ENCODE peak calls at places on chromosomes 11 and 22, in eight cellular contexts. I, Q, B, U, A, F, O and W are unnamed samples. For H3K36me3, the result is how much of the 10 kb centered on the place peaks cover.

GRCh38 chr22:50481440-50482106 is at the start of gene ADM2:
- DNase-seq in O (peak), A (no peak), B (no peak), I (peak), U (peak), F (peak), Q (no peak), W (peak)

GRCh38 chr11:34339149-34340064 is 18.4 kb downstream of the ABTB2 start:
- DNase-seq in Q (no peak), A (no peak), U (no peak), B (no peak), I (no peak), F (peak), O (no peak), W (peak)

GRCh38 chr11:62922653-62923371 is 1.6 kb upstream of the CHRM1 start:
- DNase-seq in F (peak), B (no peak), Q (no peak), U (no peak), O (no peak), I (no peak), A (no peak), W (no peak)

GRCh38 chr11:31804439-31805036 is 6.6 kb downstream of the PAX6 start:
- DNase-seq in O (no peak), F (peak), B (no peak), U (no peak), A (no peak), I (no peak), Q (no peak), W (no peak)

GRCh38 chr11:11567862-11568650 is 53.7 kb downstream of the GALNT18 start:
- DNase-seq in F (no peak), A (no peak), O (peak), Q (no peak), B (no peak), U (no peak), I (no peak), W (no peak)

GRCh38 chr11:100105605-100106358 is 581.3 kb upstream of the ARHGAP42 start:
- DNase-seq in U (no peak), A (no peak), B (no peak), F (no peak), Q (no peak), O (peak), I (no peak), W (no peak)

GRCh38 chr11:34680206-34680605 is 59.3 kb downstream of the EHF start:
- DNase-seq in O (no peak), A (no peak), Q (no peak), I (no peak), B (no peak), F (no peak), U (no peak), W (no peak)

GRCh38 chr22:43826142-43827093 is 14.3 kb upstream of the EFCAB6 start:
- DNase-seq in Q (no peak), I (peak), U (no peak), F (peak), B (no peak), A (no peak), O (no peak), W (no peak)

GRCh38 chr11:33949201-33949913 is 57.5 kb upstream of the LMO2 start:
- DNase-seq in B (no peak), A (no peak), U (no peak), O (no peak), Q (no peak), F (no peak), I (no peak), W (no peak)

GRCh38 chr11:66106786-66107599 is 36.9 kb downstream of the PACS1 start:
- DNase-seq in B (no peak), I (no peak), F (no peak), U (no peak), O (no peak), Q (no peak), A (no peak), W (no peak)

GRCh38 chr11:13229675-13230359 is 47.8 kb upstream of the BMAL1 start:
- DNase-seq in B (no peak), U (no peak), Q (no peak), A (no peak), O (no peak), I (no peak), F (no peak), W (no peak)

GRCh38 chr22:48452766-48453165 is 1374.9 kb downstream of the BRD1 start:
- DNase-seq in U (no peak), B (no peak), Q (no peak), I (no peak), O (no peak), F (no peak), A (no peak), W (no peak)

GRCh38 chr11:105357764-105358163 is 218.2 kb upstream of the CARD18 start:
- DNase-seq in B (no peak), U (peak), O (no peak), F (no peak), Q (no peak), A (no peak), I (peak), W (no peak)

GRCh38 chr22:41603873-41604332 is 14.3 kb upstream of the PMM1 start:
- DNase-seq in B (no peak), F (no peak), Q (no peak), U (no peak), I (no peak), A (no peak), O (no peak), W (no peak)

GRCh38 chr11:110349109-110349996 is 52.9 kb upstream of the RDX start:
- DNase-seq in U (no peak), A (no peak), B (no peak), F (peak), Q (no peak), I (no peak), O (no peak), W (no peak)

GRCh38 chr22:48968201-48968959 is 859.3 kb downstream of the BRD1 start:
- DNase-seq in F (no peak), O (peak), A (no peak), B (no peak), Q (peak), U (peak), I (peak), W (no peak)

GRCh38 chr11:44943118-44943517 is 7.6 kb downstream of the TP53I11 start:
- DNase-seq in Q (peak), I (no peak), B (no peak), F (no peak), A (no peak), U (no peak), O (peak), W (no peak)

GRCh38 chr11:8262552-8263108 is 1.0 kb downstream of the LMO1 start:
- DNase-seq in I (peak), A (no peak), B (no peak), Q (no peak), U (peak), F (peak), O (peak), W (no peak)

GRCh38 chr22:46392137-46392844 is 56.8 kb downstream of the TRMU start:
- DNase-seq in U (no peak), O (no peak), I (no peak), A (no peak), F (no peak), B (no peak), Q (no peak), W (no peak)

GRCh38 chr22:44351685-44352377 is 39.1 kb upstream of the SHISAL1 start:
- DNase-seq in I (peak), F (peak), A (peak), B (no peak), O (peak), U (peak), Q (no peak), W (peak)

GRCh38 chr22:19806213-19807160 is 45.9 kb downstream of the TBX1 start:
- DNase-seq in B (no peak), U (no peak), F (peak), O (peak), Q (peak), I (peak), A (peak), W (no peak)

GRCh38 chr22:30474683-30475424 is 3.0 kb upstream of the SEC14L3 start:
- DNase-seq in I (no peak), F (no peak), B (no peak), U (no peak), A (no peak), Q (peak), O (no peak), W (no peak)

GRCh38 chr11:848380-848931 is 5.8 kb downstream of the TSPAN4 start:
- DNase-seq in A (no peak), Q (no peak), B (no peak), O (peak), I (peak), U (peak), F (peak), W (no peak)

GRCh38 chr22:45818130-45819085 is 146.8 kb downstream of the ATXN10 start:
- DNase-seq in U (peak), I (peak), F (no peak), Q (peak), A (no peak), O (no peak), B (peak), W (no peak)

GRCh38 chr11:134515081-134515960 is 103.3 kb upstream of the B3GAT1 start:
- DNase-seq in A (no peak), U (no peak), B (no peak), O (peak), I (peak), Q (no peak), F (no peak), W (peak)

GRCh38 chr11:92269021-92269420 is 44.4 kb downstream of the FAT3 start:
- DNase-seq in O (no peak), A (no peak), F (no peak), Q (no peak), I (peak), U (peak), B (no peak), W (peak)

GRCh38 chr11:61309141-61309540 is 14.0 kb upstream of the VWCE start:
- DNase-seq in I (no peak), O (no peak), Q (no peak), B (no peak), U (no peak), A (no peak), F (no peak), W (no peak)

GRCh38 chr11:1054143-1055108 is 17.9 kb upstream of the MUC6 start:
- DNase-seq in A (no peak), B (no peak), I (no peak), U (no peak), Q (no peak), F (no peak), O (peak), W (no peak)

GRCh38 chr11:34318111-34319037 is 39.4 kb downstream of the ABTB2 start:
- DNase-seq in A (no peak), O (peak), B (no peak), Q (no peak), U (no peak), F (no peak), I (peak), W (peak)

GRCh38 chr22:25795437-25795836 is 53.4 kb downstream of the MYO18B start:
- DNase-seq in U (no peak), O (no peak), I (no peak), F (no peak), B (no peak), A (no peak), Q (no peak), W (no peak)

GRCh38 chr11:11265994-11266606 is 87.0 kb downstream of the CSNK2A3 start:
- DNase-seq in B (peak), Q (peak), F (peak), I (peak), A (no peak), U (peak), O (peak), W (peak)

GRCh38 chr11:11082651-11083050 is 224.8 kb upstream of the ZBED5 start:
- DNase-seq in O (no peak), I (no peak), A (no peak), U (no peak), Q (no peak), F (no peak), B (no peak), W (no peak)

GRCh38 chr11:8870461-8871282 is 40.3 kb upstream of the AKIP1 start:
- DNase-seq in Q (peak), B (peak), U (peak), F (peak), A (peak), I (peak), O (peak), W (peak)

GRCh38 chr22:35910013-35910860 is 118.4 kb downstream of the RBFOX2 start:
- DNase-seq in A (no peak), B (no peak), Q (no peak), U (peak), I (no peak), F (peak), O (no peak), W (no peak)

GRCh38 chr11:10304495-10305261 is at the start of gene ADM:
- DNase-seq in F (peak), O (peak), I (peak), Q (peak), U (peak), B (peak), A (peak), W (peak)

GRCh38 chr22:20648306-20648903 is 125.5 kb upstream of the SERPIND1 start:
- DNase-seq in O (no peak), Q (peak), A (no peak), B (no peak), U (no peak), I (no peak), F (no peak), W (no peak)

GRCh38 chr11:131584694-131585592 is 214.5 kb downstream of the NTM start:
- DNase-seq in Q (no peak), O (no peak), I (no peak), B (no peak), U (peak), A (no peak), F (peak), W (no peak)

GRCh38 chr11:126697937-126698336 is 302.6 kb downstream of the KIRREL3 start:
- DNase-seq in F (peak), Q (no peak), A (no peak), U (no peak), O (no peak), B (no peak), I (no peak), W (no peak)

GRCh38 chr11:64268687-64269379 is 15.6 kb downstream of the BAD start:
- DNase-seq in O (peak), U (no peak), F (peak), A (no peak), B (peak), Q (no peak), I (peak), W (peak)

DNA sequence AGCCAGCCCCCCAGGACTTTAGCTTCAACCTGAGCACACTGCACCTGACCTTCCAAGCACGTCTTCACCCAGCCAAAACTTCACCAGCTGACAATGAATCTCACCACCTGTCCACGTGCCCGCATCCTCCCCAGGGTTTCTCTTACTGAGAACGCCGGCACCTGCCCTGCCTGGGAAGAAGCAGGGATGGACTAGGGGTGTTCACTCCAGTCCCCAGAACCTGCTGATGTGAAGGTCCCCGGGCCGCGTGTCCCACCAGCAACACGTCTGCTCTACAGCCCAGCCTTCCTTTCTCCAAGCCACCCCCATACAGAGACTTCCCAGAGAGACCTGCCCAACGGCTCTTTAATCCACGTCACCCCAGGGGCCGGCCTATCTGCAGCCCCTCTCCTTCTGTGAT is 12.8 kb downstream of the CPT1A start:
- DNase-seq in I (no peak), F (no peak), O (no peak), U (no peak), B (no peak), A (no peak), Q (no peak), W (no peak)
- TF ChIP-seq CTCF in I (no peak), F (no peak), O (no peak), U (no peak), B (no peak), A (no peak), Q (no peak), W (no peak)

DNA sequence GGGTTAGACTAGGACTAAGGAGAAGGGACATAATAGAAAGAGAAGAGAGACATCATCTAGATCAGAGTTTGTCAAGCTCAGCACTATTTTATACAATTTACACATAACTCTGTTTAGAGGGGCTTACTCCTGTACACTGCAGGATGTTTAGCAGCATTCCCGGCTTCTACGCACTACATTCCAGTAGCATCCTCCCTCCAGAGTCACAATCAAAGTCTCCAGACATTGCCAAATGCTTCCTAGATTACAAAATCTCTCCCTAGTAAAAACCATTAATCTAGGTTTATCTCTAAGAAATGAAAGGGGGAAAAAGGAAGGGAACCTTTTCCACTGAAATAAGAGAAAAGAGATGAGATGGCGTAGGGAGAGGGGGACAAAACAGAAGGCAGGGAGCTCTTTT is 4.0 kb downstream of the USP28 start:
- DNase-seq in I (no peak), O (no peak), A (no peak), Q (no peak), F (no peak), B (no peak), U (no peak), W (no peak)
- H3K36me3 ChIP-seq in I (under half), O (under half), A (under half), Q (under half), F (under half), B (under half), U (under half), W (under half)

GRCh38 chr11:108819957-108820356 is 155.1 kb downstream of the DDX10 start:
- DNase-seq in U (no peak), O (no peak), A (no peak), I (no peak), Q (no peak), B (no peak), F (no peak), W (no peak)

GRCh38 chr11:108824601-108825000 is 159.7 kb downstream of the DDX10 start:
- DNase-seq in F (no peak), B (no peak), A (no peak), I (no peak), U (no peak), O (no peak), Q (no peak), W (no peak)

GRCh38 chr11:108826136-108826535 is 161.3 kb downstream of the DDX10 start:
- DNase-seq in F (no peak), I (no peak), Q (no peak), B (no peak), U (no peak), O (no peak), A (no peak), W (no peak)

GRCh38 chr11:108825381-108825780 is 160.5 kb downstream of the DDX10 start:
- DNase-seq in Q (no peak), I (no peak), A (peak), O (no peak), B (no peak), F (no peak), U (no peak), W (no peak)
- TF ChIP-seq CTCF in Q (no peak), I (no peak), A (no peak), O (no peak), B (no peak), F (peak), U (no peak), W (no peak)

GRCh38 chr11:20099527-20099926 is 60.7 kb downstream of the DBX1 start:
- DNase-seq in A (no peak), I (no peak), F (no peak), U (no peak), O (no peak), B (no peak), Q (no peak), W (no peak)

GRCh38 chr11:20102393-20102792 is 57.9 kb downstream of the DBX1 start:
- DNase-seq in B (peak), Q (no peak), I (no peak), O (no peak), U (no peak), F (no peak), A (no peak), W (no peak)

GRCh38 chr11:20097319-20098221 is 62.7 kb downstream of the DBX1 start:
- DNase-seq in U (no peak), B (no peak), A (no peak), F (no peak), Q (no peak), I (peak), O (no peak), W (no peak)

GRCh38 chr11:20105427-20105826 is 54.8 kb downstream of the DBX1 start:
- DNase-seq in F (no peak), I (no peak), U (no peak), O (no peak), B (no peak), A (no peak), Q (no peak), W (no peak)

GRCh38 chr11:20103281-20103680 is 57.0 kb downstream of the DBX1 start:
- DNase-seq in Q (no peak), U (no peak), O (no peak), I (no peak), F (no peak), A (no peak), B (no peak), W (no peak)
- H3K36me3 ChIP-seq in Q (under half), U (half or more), O (under half), I (under half), F (under half), A (under half), B (under half), W (under half)

GRCh38 chr11:119315139-119316016 is 1.6 kb downstream of the MCAM start:
- DNase-seq in A (no peak), O (peak), I (no peak), F (peak), U (peak), Q (no peak), B (peak), W (peak)
- TF ChIP-seq CTCF in A (no peak), O (no peak), I (peak), F (no peak), U (no peak), Q (no peak), B (peak), W (no peak)

GRCh38 chr11:67282876-67283371 is 6.2 kb upstream of the ANKRD13D start:
- DNase-seq in F (no peak), I (no peak), B (no peak), U (no peak), Q (no peak), O (no peak), A (no peak), W (no peak)

GRCh38 chr11:67280341-67280790 is 8.7 kb upstream of the ANKRD13D start:
- DNase-seq in F (no peak), A (no peak), B (no peak), U (no peak), Q (no peak), O (peak), I (no peak), W (no peak)

GRCh38 chr11:67280791-67281551 is 8.1 kb upstream of the ANKRD13D start:
- DNase-seq in O (peak), Q (no peak), A (no peak), U (no peak), F (no peak), B (no peak), I (no peak), W (no peak)

GRCh38 chr11:67282155-67282875 is 6.8 kb upstream of the ANKRD13D start:
- DNase-seq in O (peak), U (no peak), B (no peak), Q (no peak), A (no peak), F (no peak), I (no peak), W (no peak)

GRCh38 chr11:67281552-67282150 is 7.5 kb upstream of the ANKRD13D start:
- DNase-seq in I (no peak), U (no peak), B (no peak), F (no peak), Q (no peak), O (peak), A (no peak), W (no peak)
- H3K36me3 ChIP-seq in I (under half), U (under half), B (under half), F (half or more), Q (under half), O (under half), A (half or more), W (under half)

GRCh38 chr11:20489948-20490347 is 102.4 kb downstream of the PRMT3 start:
- DNase-seq in F (no peak), A (no peak), I (no peak), U (no peak), Q (no peak), O (no peak), B (no peak), W (no peak)
- TF ChIP-seq CTCF in F (no peak), A (no peak), I (no peak), U (no peak), Q (no peak), O (no peak), B (no peak), W (no peak)